ENCODE peak calls at places on chromosomes 1 and 21, in seven cellular contexts. I, H, Q, C, P, O and M are unnamed samples.

GRCh38 chr1:204192046-204192445 is 4.2 kb downstream of the KISS1 start:
- DNase-seq in I (no peak), H (no peak), Q (no peak), C (no peak), P (no peak), O (no peak), M (no peak)

GRCh38 chr21:45748593-45748992 is 105.1 kb downstream of the PCBP3 start:
- DNase-seq in I (no peak), H (no peak), Q (no peak), C (no peak), P (no peak), O (no peak), M (no peak)

GRCh38 chr1:15948600-15949452 is 27.1 kb downstream of the ZBTB17 start:
- DNase-seq in I (peak), H (no peak), Q (peak), C (no peak), P (peak), O (no peak), M (no peak)

GRCh38 chr1:17696417-17697301 is 58.5 kb upstream of the ACTL8 start:
- DNase-seq in I (peak), H (no peak), Q (peak), C (no peak), P (peak), O (no peak), M (peak)

GRCh38 chr1:43912607-43913006 is 21.0 kb upstream of the ARTN start:
- DNase-seq in I (no peak), H (no peak), Q (peak), C (no peak), P (no peak), O (no peak), M (no peak)

GRCh38 chr21:42298237-42298636 is 17.0 kb downstream of the TFF3 start:
- DNase-seq in I (no peak), H (no peak), Q (no peak), C (no peak), P (no peak), O (no peak), M (no peak)

GRCh38 chr1:206860165-206860564 is 5.3 kb upstream of the IL20 start:
- DNase-seq in I (no peak), H (no peak), Q (no peak), C (no peak), P (no peak), O (no peak), M (no peak)

GRCh38 chr1:28602536-28603439 is 10.7 kb downstream of the RAB42 start:
- DNase-seq in I (peak), H (no peak), Q (peak), C (peak), P (peak), O (peak), M (peak)

GRCh38 chr1:59481915-59482505 is 185.1 kb downstream of the FGGY start:
- DNase-seq in I (no peak), H (no peak), Q (peak), C (no peak), P (no peak), O (no peak), M (no peak)

GRCh38 chr1:19476440-19477190 is 8.7 kb downstream of the CAPZB start:
- DNase-seq in I (no peak), H (peak), Q (peak), C (no peak), P (peak), O (peak), M (no peak)

GRCh38 chr1:87295720-87296119 is 33.0 kb upstream of the LMO4 start:
- DNase-seq in I (no peak), H (no peak), Q (no peak), C (no peak), P (no peak), O (no peak), M (no peak)

GRCh38 chr1:43074244-43074643 is 97.8 kb downstream of the EBNA1BP2 start:
- DNase-seq in I (no peak), H (no peak), Q (no peak), C (no peak), P (peak), O (no peak), M (no peak)

GRCh38 chr21:28627691-28628090 is 365.0 kb downstream of the LTN1 start:
- DNase-seq in I (no peak), H (no peak), Q (no peak), C (no peak), P (no peak), O (no peak), M (no peak)

GRCh38 chr1:203324103-203325003 is 19.0 kb downstream of the BTG2 start:
- DNase-seq in I (no peak), H (peak), Q (no peak), C (peak), P (no peak), O (peak), M (no peak)

GRCh38 chr1:6694126-6694713 is 7.4 kb downstream of the DNAJC11 start:
- DNase-seq in I (no peak), H (no peak), Q (no peak), C (no peak), P (no peak), O (no peak), M (no peak)

GRCh38 chr1:181064030-181064594 is 24.4 kb upstream of the IER5 start:
- DNase-seq in I (no peak), H (no peak), Q (no peak), C (no peak), P (no peak), O (no peak), M (no peak)

GRCh38 chr1:221045842-221046831 is 166.9 kb downstream of the HLX start:
- DNase-seq in I (no peak), H (no peak), Q (peak), C (no peak), P (no peak), O (no peak), M (no peak)

GRCh38 chr1:155018617-155019348 is 14.8 kb downstream of the DCST2 start:
- DNase-seq in I (no peak), H (no peak), Q (no peak), C (no peak), P (no peak), O (no peak), M (no peak)

GRCh38 chr1:228154685-228155571 is 5.2 kb downstream of the GJC2 start:
- DNase-seq in I (no peak), H (no peak), Q (no peak), C (no peak), P (no peak), O (peak), M (no peak)

GRCh38 chr1:180131510-180131909 is 23.2 kb upstream of the QSOX1 start:
- DNase-seq in I (no peak), H (peak), Q (peak), C (no peak), P (peak), O (no peak), M (no peak)

GRCh38 chr1:117127840-117128239 is 6.3 kb upstream of the TRIM45 start:
- DNase-seq in I (no peak), H (no peak), Q (no peak), C (no peak), P (no peak), O (no peak), M (no peak)